ENCODE peak calls at places on chromosomes 5 and 9, in four cellular contexts. J is Kasumi-1, P is neural crest cell, L is NCI-H1436. Y is an unnamed sample.

GRCh38 chr9:136665111-136665703 is 2.5 kb downstream of the EGFL7 start:
- DNase-seq in J (peak; percentile 37), P (peak; percentile 49), L (no peak), Y (no peak)

GRCh38 chr5:37838152-37838932 is 1.5 kb downstream of the GDNF start:
- DNase-seq in J (no peak), P (peak; percentile 37), L (no peak), Y (no peak)

GRCh38 chr9:99120256-99120655 is 15.3 kb downstream of the TGFBR1 start:
- DNase-seq in J (no peak), P (no peak), L (no peak), Y (no peak)

GRCh38 chr9:93573204-93573828 is 3.1 kb upstream of the PHF2 start:
- DNase-seq in J (no peak), P (no peak), L (no peak), Y (no peak)

GRCh38 chr9:37468620-37469019 is 3.4 kb upstream of the ZBTB5 start:
- DNase-seq in J (no peak), P (no peak), L (no peak), Y (no peak)

GRCh38 chr9:13534006-13534405 is 254.5 kb upstream of the MPDZ start:
- DNase-seq in J (no peak), P (no peak), L (no peak), Y (no peak)

GRCh38 chr5:96638566-96638965 is 23.6 kb upstream of the CAST start:
- DNase-seq in J (no peak), P (no peak), L (no peak), Y (no peak)

GRCh38 chr5:32138839-32139493 is 35.2 kb downstream of the GOLPH3 start:
- DNase-seq in J (no peak), P (no peak), L (no peak), Y (no peak)

GRCh38 chr9:74887041-74887980 is at the start of gene TRPM6:
- DNase-seq in J (peak; percentile 77), P (peak; percentile 42), L (peak; percentile 21), Y (peak; percentile 9)

GRCh38 chr9:2281803-2282185 is 266.6 kb downstream of the SMARCA2 start:
- DNase-seq in J (no peak), P (no peak), L (no peak), Y (no peak)

GRCh38 chr5:115773010-115773580 is 43.4 kb downstream of the CDO1 start:
- DNase-seq in J (no peak), P (no peak), L (no peak), Y (no peak)

GRCh38 chr9:89597711-89598707 is 6.8 kb upstream of the GADD45G start:
- DNase-seq in J (peak; percentile 78), P (peak; percentile 57), L (peak; percentile 36), Y (peak; percentile 25)

GRCh38 chr5:1568201-1568979 is 44.6 kb upstream of the LPCAT1 start:
- DNase-seq in J (no peak), P (no peak), L (no peak), Y (no peak)

GRCh38 chr5:78252715-78253114 is 41.8 kb downstream of the AP3B1 start:
- DNase-seq in J (no peak), P (no peak), L (no peak), Y (no peak)

GRCh38 chr5:39501403-39501802 is 76.6 kb upstream of the DAB2 start:
- DNase-seq in J (no peak), P (no peak), L (no peak), Y (no peak)

GRCh38 chr9:100774962-100775361 is 197.1 kb downstream of the CAVIN4 start:
- DNase-seq in J (no peak), P (no peak), L (no peak), Y (no peak)

GRCh38 chr5:74040811-74041491 is 415.0 kb downstream of the ARHGEF28 start:
- DNase-seq in J (no peak), P (no peak), L (no peak), Y (no peak)

GRCh38 chr5:150080696-150081435 is 5.5 kb downstream of the CSF1R start:
- DNase-seq in J (no peak), P (no peak), L (no peak), Y (no peak)

GRCh38 chr5:39598641-39599248 is 174.0 kb upstream of the DAB2 start:
- DNase-seq in J (no peak), P (no peak), L (no peak), Y (no peak)

GRCh38 chr5:77725646-77726045 is 50.5 kb downstream of the TBCA start:
- DNase-seq in J (no peak), P (no peak), L (no peak), Y (no peak)

GRCh38 chr9:106859957-106860715 is 2.8 kb upstream of the ZNF462 start:
- DNase-seq in J (no peak), P (peak; percentile 54), L (no peak), Y (no peak)

GRCh38 chr5:123882946-123883345 is 371.0 kb downstream of the CSNK1G3 start:
- DNase-seq in J (no peak), P (no peak), L (no peak), Y (no peak)

GRCh38 chr5:83913593-83913992 is 192.9 kb upstream of the HAPLN1 start:
- DNase-seq in J (no peak), P (no peak), L (no peak), Y (no peak)

GRCh38 chr5:107565791-107566536 is 104.8 kb downstream of the EFNA5 start:
- DNase-seq in J (no peak), P (no peak), L (no peak), Y (no peak)

GRCh38 chr5:33816791-33817190 is 75.0 kb downstream of the ADAMTS12 start:
- DNase-seq in J (no peak), P (no peak), L (no peak), Y (no peak)

GRCh38 chr9:97501177-97501971 is at the start of gene TMOD1:
- DNase-seq in J (peak; percentile 35), P (no peak), L (peak; percentile 62), Y (peak; percentile 86)

Y was measured in K562.